ENCODE peak calls at places on chromosome 1, in eight cellular contexts. J, Q, G, I, F, W, R and H are unnamed samples.

GRCh38 chr1:96474985-96475743 is 246.4 kb upstream of the PTBP2 start:
- DNase-seq in J (no peak), Q (no peak), G (no peak), I (no peak), F (no peak), W (no peak), R (no peak), H (no peak)

GRCh38 chr1:99771522-99771921 is 5.1 kb upstream of the FRRS1 start:
- DNase-seq in J (no peak), Q (no peak), G (no peak), I (no peak), F (no peak), W (no peak), R (no peak), H (no peak)

GRCh38 chr1:156488566-156489165 is 11.9 kb downstream of the MEF2D start:
- DNase-seq in J (no peak), Q (no peak), G (no peak), I (no peak), F (no peak), W (no peak), R (no peak), H (no peak)

GRCh38 chr1:1434131-1434811 is 1.2 kb upstream of the VWA1 start:
- DNase-seq in J (peak), Q (no peak), G (peak), I (peak), F (no peak), W (no peak), R (no peak), H (peak)

GRCh38 chr1:116521186-116521585 is 49.6 kb downstream of the CD58 start:
- DNase-seq in J (no peak), Q (no peak), G (no peak), I (peak), F (no peak), W (no peak), R (no peak), H (no peak)

GRCh38 chr1:61290525-61290924 is 208.2 kb downstream of the NFIA start:
- DNase-seq in J (no peak), Q (no peak), G (no peak), I (no peak), F (no peak), W (no peak), R (no peak), H (no peak)

GRCh38 chr1:10677508-10678364 is 118.7 kb downstream of the CASZ1 start:
- DNase-seq in J (no peak), Q (no peak), G (peak), I (no peak), F (no peak), W (no peak), R (no peak), H (no peak)

GRCh38 chr1:99963041-99963795 is 6.6 kb upstream of the SLC35A3 start:
- DNase-seq in J (no peak), Q (no peak), G (no peak), I (peak), F (no peak), W (no peak), R (no peak), H (no peak)

GRCh38 chr1:245045087-245045881 is 109.5 kb upstream of the KIF26B start:
- DNase-seq in J (no peak), Q (no peak), G (peak), I (no peak), F (no peak), W (no peak), R (no peak), H (peak)

GRCh38 chr1:205225901-205226765 is 1.6 kb upstream of the TMCC2 start:
- DNase-seq in J (peak), Q (no peak), G (no peak), I (no peak), F (no peak), W (no peak), R (peak), H (no peak)

GRCh38 chr1:86938450-86938849 is 24.0 kb downstream of the HS2ST1 start:
- DNase-seq in J (no peak), Q (no peak), G (no peak), I (no peak), F (no peak), W (no peak), R (no peak), H (peak)